ENCODE peak calls at places on chromosome 9, in seven cellular contexts. Q, Y, O, E, Z, U and A are unnamed samples.

GRCh38 chr9:4750021-4750673 is 9.1 kb upstream of the AK3 start:
- DNase-seq in Y (peak; percentile 19), O (peak; percentile 47), Z (peak; percentile 61), Q (no peak), U (peak; percentile 69), E (no peak), A (no peak)

GRCh38 chr9:24614070-24614469 is 68.4 kb upstream of the IZUMO3 start:
- DNase-seq in E (no peak), U (no peak), O (no peak), Z (no peak), Q (no peak), Y (no peak), A (no peak)

GRCh38 chr9:98075332-98075805 is 18.8 kb downstream of the NANS start:
- DNase-seq in Q (no peak), Z (peak; percentile 78), O (peak; percentile 91), E (no peak), Y (no peak), U (peak; percentile 78), A (no peak)

GRCh38 chr9:105030285-105030684 is 102.3 kb upstream of the ABCA1 start:
- DNase-seq in Y (no peak), U (no peak), O (peak; percentile 87), Q (no peak), E (no peak), Z (no peak), A (no peak)

GRCh38 chr9:95724253-95724991 is 151.1 kb upstream of the ERCC6L2 start:
- DNase-seq in Q (no peak), O (no peak), U (no peak), Y (no peak), Z (no peak), E (peak; percentile 36), A (peak; percentile 49)

GRCh38 chr9:127553793-127554192 is 58.3 kb upstream of the STXBP1 start:
- DNase-seq in U (no peak), E (no peak), O (no peak), Z (no peak), Q (no peak), Y (no peak), A (no peak)

GRCh38 chr9:107685901-107686300 is 196.3 kb upstream of the KLF4 start:
- DNase-seq in U (peak; percentile 66), Q (no peak), Y (peak; percentile 14), E (no peak), O (peak; percentile 26), Z (no peak), A (no peak)

GRCh38 chr9:124077915-124078572 is 66.5 kb downstream of the LHX2 start:
- DNase-seq in Q (no peak), U (peak; percentile 24), Y (no peak), Z (no peak), O (peak; percentile 42), E (no peak), A (no peak)

GRCh38 chr9:112866662-112867274 is 23.9 kb downstream of the SLC46A2 start:
- DNase-seq in Q (no peak), O (peak; percentile 65), E (no peak), U (peak; percentile 45), Y (no peak), Z (peak; percentile 80), A (no peak)

GRCh38 chr9:83013867-83014605 is 48.9 kb downstream of the RASEF start:
- DNase-seq in Z (peak; percentile 90), O (peak; percentile 48), Y (no peak), E (no peak), Q (no peak), U (peak; percentile 73), A (no peak)

GRCh38 chr9:108057421-108058136 is 568.0 kb upstream of the KLF4 start:
- DNase-seq in O (peak; percentile 96), Z (peak; percentile 98), Q (peak; percentile 92), U (peak; percentile 96), Y (no peak), E (no peak), A (no peak)

GRCh38 chr9:95736370-95736769 is 139.1 kb upstream of the ERCC6L2 start:
- DNase-seq in E (no peak), U (no peak), Z (no peak), Q (no peak), O (no peak), Y (no peak), A (no peak)

GRCh38 chr9:104794070-104794469 is 30.1 kb downstream of the NIPSNAP3B start:
- DNase-seq in Y (no peak), U (no peak), E (no peak), O (no peak), Q (no peak), Z (no peak), A (no peak)

GRCh38 chr9:36486454-36486932 is 86.2 kb upstream of the MELK start:
- DNase-seq in U (peak; percentile 47), E (no peak), O (no peak), Z (peak; percentile 11), Q (no peak), Y (no peak), A (no peak)

GRCh38 chr9:10704720-10705119 is 91.9 kb upstream of the PTPRD start:
- DNase-seq in U (no peak), Z (no peak), E (no peak), Q (no peak), O (peak; percentile 65), Y (no peak), A (no peak)

GRCh38 chr9:105466898-105467455 is 19.1 kb downstream of the FSD1L start:
- DNase-seq in Z (peak; percentile 89), U (no peak), Y (no peak), E (no peak), Q (no peak), O (no peak), A (no peak)

GRCh38 chr9:37539634-37540033 is 36.5 kb downstream of the FBXO10 start:
- DNase-seq in Q (no peak), Y (no peak), E (no peak), U (no peak), Z (no peak), O (no peak), A (no peak)

GRCh38 chr9:91253488-91253887 is 108.2 kb downstream of the AUH start:
- DNase-seq in E (no peak), Q (no peak), Z (peak; percentile 31), U (no peak), Y (no peak), O (no peak), A (no peak)

GRCh38 chr9:18437315-18438200 is 36.4 kb upstream of the ADAMTSL1 start:
- DNase-seq in Y (no peak), Q (no peak), E (no peak), Z (peak; percentile 65), O (no peak), U (peak; percentile 61), A (no peak)

GRCh38 chr9:3498691-3499090 is 27.1 kb downstream of the RFX3 start:
- DNase-seq in U (no peak), Q (no peak), Z (peak; percentile 34), O (peak; percentile 79), E (no peak), Y (peak; percentile 60), A (no peak)

GRCh38 chr9:70668751-70669150 is 254.3 kb upstream of the KLF9 start:
- DNase-seq in E (no peak), U (peak; percentile 64), Z (no peak), Q (peak; percentile 7), O (peak; percentile 38), Y (no peak), A (no peak)

GRCh38 chr9:14830057-14830456 is 80.2 kb downstream of the FREM1 start:
- DNase-seq in Z (no peak), E (no peak), Q (no peak), U (no peak), O (no peak), Y (no peak), A (no peak)

GRCh38 chr9:1429328-1429727 is 379.2 kb downstream of the DMRT2 start:
- DNase-seq in E (no peak), Q (no peak), Y (no peak), U (peak; percentile 11), O (peak; percentile 46), Z (no peak), A (no peak)

GRCh38 chr9:79672236-79672635 is 100.5 kb downstream of the TLE4 start:
- DNase-seq in O (peak; percentile 64), U (no peak), Q (no peak), Z (no peak), E (no peak), Y (no peak), A (no peak)

GRCh38 chr9:91147079-91147708 is 214.5 kb downstream of the AUH start:
- DNase-seq in Y (no peak), E (no peak), Z (no peak), Q (no peak), O (no peak), U (no peak), A (no peak)

GRCh38 chr9:111891910-111892499 is 4.6 kb upstream of the UGCG start:
- DNase-seq in Y (no peak), E (no peak), U (peak; percentile 51), Q (no peak), Z (no peak), O (peak; percentile 62), A (no peak)

GRCh38 chr9:121720311-121720991 is 69.0 kb downstream of the DAB2IP start:
- DNase-seq in Z (no peak), Q (no peak), O (peak; percentile 92), U (peak; percentile 46), E (no peak), Y (no peak), A (no peak)

GRCh38 chr9:93187047-93187446 is 3.1 kb downstream of the WNK2 start:
- DNase-seq in Y (no peak), O (no peak), Q (no peak), Z (no peak), U (no peak), E (no peak), A (no peak)

GRCh38 chr9:3980771-3981170 is 319.1 kb downstream of the GLIS3 start:
- DNase-seq in U (peak; percentile 71), E (no peak), Z (peak; percentile 66), Y (no peak), Q (no peak), O (peak; percentile 8), A (no peak)